ENCODE peak calls at places on chromosomes 2 and 18, in six cellular contexts. M is kidney epithelial cell, Y is breast epithelium, W is cardiac muscle cell, D is uterus, G is transverse colon. L is an unnamed sample. For H3K27me3, the result is how much of the 10 kb centered on the place peaks cover.

GRCh38 chr2:168119519-168120141 is 127.8 kb downstream of the STK39 start:
- DNase-seq in M (peak), Y (no peak), W (peak), D (no peak), G (no peak), L (no peak)

GRCh38 chr2:190961918-190962487 is 52.0 kb downstream of the STAT1 start:
- DNase-seq in M (no peak), Y (no peak), W (no peak), D (no peak), G (no peak), L (no peak)

GRCh38 chr2:217943379-217944321 is 59.1 kb downstream of the TNS1 start:
- DNase-seq in M (no peak), Y (peak), W (peak), D (peak), G (peak), L (peak)

GRCh38 chr2:120347387-120348010 is 1.6 kb downstream of the INHBB start:
- DNase-seq in M (no peak), Y (no peak), W (peak), D (no peak), G (no peak), L (no peak)

GRCh38 chr2:66547113-66547512 is 112.2 kb downstream of the MEIS1 start:
- DNase-seq in M (no peak), Y (no peak), W (no peak), D (no peak), G (no peak), L (no peak)

GRCh38 chr18:68699043-68699442 is 15.9 kb downstream of the TMX3 start:
- DNase-seq in M (no peak), Y (no peak), W (no peak), D (no peak), G (no peak), L (no peak)

GRCh38 chr2:125405816-125406215 is 1250.1 kb upstream of the GYPC start:
- DNase-seq in M (peak), Y (no peak), W (no peak), D (no peak), G (no peak), L (no peak)

GRCh38 chr2:172931256-172931894 is 144.3 kb upstream of the MAP3K20 start:
- DNase-seq in M (no peak), Y (no peak), W (peak), D (peak), G (no peak), L (no peak)

GRCh38 chr18:75066223-75066622 is 142.7 kb downstream of the PTGR3 start:
- DNase-seq in M (no peak), Y (no peak), W (peak), D (no peak), G (no peak), L (no peak)

GRCh38 chr2:209619782-209620181 is 151.8 kb upstream of the UNC80 start:
- DNase-seq in M (no peak), Y (no peak), W (no peak), D (no peak), G (no peak), L (no peak)

GRCh38 chr2:223692227-223692947 is 90.2 kb upstream of the SCG2 start:
- DNase-seq in M (no peak), Y (no peak), W (peak), D (peak), G (peak), L (no peak)

GRCh38 chr18:38884050-38884449 is 1318.5 kb upstream of the CELF4 start:
- DNase-seq in M (no peak), Y (no peak), W (peak), D (no peak), G (no peak), L (no peak)

GRCh38 chr2:28224648-28225471 is 167.8 kb upstream of the FOSL2 start:
- DNase-seq in M (peak), Y (no peak), W (no peak), D (peak), G (no peak), L (no peak)

DNA sequence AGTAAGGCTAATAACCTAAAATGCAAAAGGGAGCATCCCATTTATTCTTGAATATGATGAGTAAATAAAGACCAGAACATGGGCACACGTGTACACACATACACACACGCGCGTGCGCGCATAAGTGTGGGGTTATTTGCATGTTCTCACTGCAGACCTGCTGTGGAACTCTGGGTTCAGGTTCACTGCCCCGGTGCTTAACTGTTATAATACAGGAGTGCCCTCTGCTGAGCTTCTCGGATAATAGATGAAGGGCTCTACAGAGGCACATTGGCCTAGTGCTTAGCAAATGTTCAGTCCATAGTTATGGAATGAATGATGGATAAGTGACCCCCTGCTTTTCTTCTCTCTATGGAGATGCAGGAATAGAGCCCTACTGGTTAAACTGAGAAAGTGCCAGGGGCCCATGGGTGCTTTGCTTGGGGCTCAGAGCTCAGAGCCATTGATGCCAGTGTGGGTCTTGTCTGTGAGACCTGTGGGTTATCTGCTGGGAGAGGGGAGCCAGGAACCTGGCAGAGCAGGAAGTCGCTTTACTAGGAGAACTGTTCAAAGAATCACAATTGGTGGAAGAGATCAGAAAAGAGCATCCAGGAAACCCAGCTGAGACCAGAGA is 3.6 kb upstream of the ARL4C start:
- DNase-seq in M (no peak), Y (peak), W (peak), D (peak), G (peak), L (no peak)
- TF ChIP-seq CTCF in M (peak), Y (peak), W (peak), D (no peak), G (peak), L (no peak)

DNA sequence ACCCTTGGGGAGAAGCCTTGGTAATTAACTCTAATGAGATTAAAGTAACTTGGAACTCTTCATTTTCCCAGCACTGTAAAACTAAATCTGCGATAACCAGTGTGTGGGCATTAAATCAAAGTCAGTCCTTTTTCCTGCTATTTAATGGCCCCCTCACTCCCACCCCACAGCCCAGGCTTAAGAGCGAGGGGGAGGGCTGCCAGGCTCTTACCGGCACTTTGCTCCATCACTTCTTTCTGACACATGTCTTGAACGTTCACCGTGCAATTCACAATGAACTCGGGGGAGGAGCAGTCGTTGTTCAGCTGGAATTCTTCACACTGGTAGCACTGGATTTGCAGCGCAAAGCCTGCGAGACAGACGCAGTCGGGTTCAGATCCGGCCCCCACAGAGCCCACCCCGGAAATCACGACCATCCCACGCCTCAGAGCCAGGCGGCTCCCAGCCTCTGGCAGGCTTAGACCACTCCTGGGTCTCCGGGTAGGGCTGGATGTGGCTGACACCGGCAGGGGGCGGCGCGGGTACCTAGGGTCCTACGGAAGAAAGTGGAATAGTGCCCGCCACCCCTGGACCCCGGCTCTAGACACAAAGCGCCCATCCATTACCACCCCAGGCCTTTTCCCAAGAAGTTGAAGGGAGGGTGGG is 1.7 kb downstream of the LYPD1 start:
- DNase-seq in M (no peak), Y (no peak), W (peak), D (no peak), G (no peak), L (no peak)
- H3K27me3 ChIP-seq in M (under half), Y (under half), W (half or more), D (under half), G (under half), L (under half)

GRCh38 chr2:160490760-160491367 is 2.7 kb downstream of the RBMS1 start:
- DNase-seq in M (no peak), Y (no peak), W (no peak), D (no peak), G (no peak), L (no peak)
- H3K4me3 ChIP-seq in M (peak), Y (peak), W (peak), D (peak), G (peak), L (peak)

GRCh38 chr2:65431417-65432226 is 777 bp downstream of the SPRED2 start:
- DNase-seq in M (no peak), Y (peak), W (peak), D (peak), G (peak), L (no peak)
- TF ChIP-seq CTCF in M (no peak), Y (no peak), W (no peak), D (no peak), G (no peak), L (no peak)